ENCODE peak calls at places on chromosomes 4 and X, in five cellular contexts. Z is NB4, W is GM12878, Q is body of pancreas, H is A549. R is an unnamed sample.

GRCh38 chrX:110042521-110042920 is 39.6 kb downstream of the TMEM164 start:
- DNase-seq in Z (peak), W (no peak), Q (no peak), H (no peak), R (no peak)

GRCh38 chrX:140274761-140275525 is 229.9 kb downstream of the SOX3 start:
- DNase-seq in Z (no peak), W (no peak), Q (no peak), H (no peak), R (no peak)

GRCh38 chr4:41878991-41879491 is 56.2 kb upstream of the TMEM33 start:
- DNase-seq in Z (no peak), W (no peak), Q (no peak), H (no peak), R (no peak)

GRCh38 chrX:9147631-9148189 is 113.8 kb upstream of the FAM9B start:
- DNase-seq in Z (no peak), W (no peak), Q (no peak), H (no peak), R (no peak)

GRCh38 chr4:159977907-159978617 is 875.2 kb downstream of the RAPGEF2 start:
- DNase-seq in Z (no peak), W (no peak), Q (no peak), H (no peak), R (no peak)

GRCh38 chr4:184807261-184807660 is 18.5 kb downstream of the ACSL1 start:
- DNase-seq in Z (no peak), W (no peak), Q (peak), H (no peak), R (no peak)

GRCh38 chr4:121113680-121114079 is 41.3 kb upstream of the NDNF start:
- DNase-seq in Z (no peak), W (peak), Q (no peak), H (no peak), R (no peak)

GRCh38 chrX:12949927-12950656 is 24.8 kb upstream of the TMSB4X start:
- DNase-seq in Z (peak), W (peak), Q (peak), H (no peak), R (peak)

GRCh38 chr4:88991746-88992145 is 65.2 kb downstream of the FAM13A start:
- DNase-seq in Z (no peak), W (no peak), Q (no peak), H (no peak), R (no peak)

GRCh38 chr4:52051615-52052474 is 741 bp downstream of the SPATA18 start:
- DNase-seq in Z (no peak), W (no peak), Q (peak), H (peak), R (peak)

GRCh38 chr4:101114936-101115372 is 232.4 kb downstream of the PPP3CA start:
- DNase-seq in Z (no peak), W (no peak), Q (no peak), H (peak), R (no peak)

GRCh38 chrX:131711478-131711867 is 167.6 kb downstream of the OR13H1 start:
- DNase-seq in Z (no peak), W (no peak), Q (no peak), H (no peak), R (no peak)
- H3K4me3 ChIP-seq in Z (no peak), W (peak), Q (no peak), H (peak), R (peak)

GRCh38 chrX:72274526-72274925 is 2.5 kb downstream of the RPS4X start:
- DNase-seq in Z (no peak), W (no peak), Q (no peak), H (no peak), R (no peak)
- H3K4me3 ChIP-seq in Z (peak), W (peak), Q (no peak), H (peak), R (no peak)

GRCh38 chr4:1079711-1080265 is 33.6 kb downstream of the RNF212 start:
- DNase-seq in Z (no peak), W (no peak), Q (no peak), H (no peak), R (no peak)

GRCh38 chr4:1082215-1083182 is 30.9 kb downstream of the RNF212 start:
- DNase-seq in Z (peak), W (no peak), Q (peak), H (peak), R (peak)

GRCh38 chr4:1080432-1080831 is 32.9 kb downstream of the RNF212 start:
- DNase-seq in Z (no peak), W (no peak), Q (no peak), H (no peak), R (no peak)

GRCh38 chr4:1081689-1082040 is 31.7 kb downstream of the RNF212 start:
- DNase-seq in Z (peak), W (no peak), Q (no peak), H (peak), R (no peak)

DNA sequence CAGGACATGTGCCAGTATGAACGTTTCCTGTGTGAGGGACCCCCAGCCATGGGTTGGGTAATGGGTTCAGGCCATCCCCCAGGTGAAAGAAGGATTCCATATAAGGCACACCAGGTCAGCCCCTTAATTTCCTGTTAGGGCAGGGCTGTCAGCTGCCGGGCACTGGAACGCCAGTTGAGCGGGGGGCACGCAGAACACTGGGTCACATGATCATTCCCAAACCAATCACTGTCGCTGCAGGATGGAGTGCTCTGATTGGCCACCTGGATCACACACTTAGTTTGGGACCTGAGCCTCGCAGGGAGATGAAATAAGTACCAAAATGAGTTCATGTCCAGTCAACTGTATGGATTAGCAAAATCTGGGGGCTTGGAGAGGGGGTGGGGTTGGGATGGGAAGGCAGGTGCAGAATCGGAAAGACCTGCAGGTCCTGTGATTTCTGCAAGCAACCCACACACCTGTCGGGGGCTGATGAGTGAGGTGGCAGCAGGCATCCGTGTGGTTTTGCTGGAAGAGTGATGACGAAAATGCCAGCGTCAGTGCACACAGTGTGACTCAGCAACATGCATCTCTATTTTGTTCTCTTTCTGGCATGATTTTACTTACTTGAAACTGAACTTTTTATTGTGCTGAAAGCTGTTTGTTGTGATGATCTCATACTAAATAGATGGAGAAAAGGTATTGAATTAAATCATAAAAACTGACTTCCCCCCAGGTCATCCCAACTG is 32.2 kb downstream of the RNF212 start:
- DNase-seq in Z (peak), W (no peak), Q (no peak), H (no peak), R (no peak)
- H3K4me3 ChIP-seq in Z (no peak), W (no peak), Q (no peak), H (no peak), R (no peak)

DNA sequence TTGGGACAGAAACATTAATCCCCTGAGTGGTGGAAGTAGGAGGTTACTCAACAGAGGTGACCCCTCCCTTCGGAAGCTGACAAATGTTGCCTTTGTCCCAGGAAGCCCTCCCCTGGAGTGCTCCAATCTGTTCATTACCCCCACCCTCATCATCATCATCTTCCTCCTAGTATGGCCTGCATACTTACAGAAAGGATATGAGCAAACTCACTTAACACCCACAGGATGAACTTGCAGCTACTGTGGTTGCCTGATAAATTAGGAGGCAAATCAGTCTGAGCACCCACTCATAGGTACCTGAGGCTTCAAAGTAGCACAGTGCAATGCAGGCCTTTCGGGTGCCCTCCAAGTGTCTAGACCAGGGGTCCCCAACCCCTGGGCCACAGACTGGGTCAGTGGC is 236.7 kb upstream of the GATB start:
- DNase-seq in Z (no peak), W (no peak), Q (no peak), H (no peak), R (no peak)
- H3K4me3 ChIP-seq in Z (no peak), W (no peak), Q (no peak), H (no peak), R (no peak)

GRCh38 chr4:70613893-70614572 is 14.5 kb upstream of the ENAM start:
- DNase-seq in Z (no peak), W (no peak), Q (no peak), H (no peak), R (no peak)
- H3K4me3 ChIP-seq in Z (no peak), W (no peak), Q (no peak), H (no peak), R (no peak)

GRCh38 chr4:1720163-1720983 is 750 bp downstream of the TMEM129 start:
- DNase-seq in Z (peak), W (no peak), Q (peak), H (no peak), R (peak)
- H3K4me3 ChIP-seq in Z (peak), W (peak), Q (peak), H (peak), R (peak)

DNA sequence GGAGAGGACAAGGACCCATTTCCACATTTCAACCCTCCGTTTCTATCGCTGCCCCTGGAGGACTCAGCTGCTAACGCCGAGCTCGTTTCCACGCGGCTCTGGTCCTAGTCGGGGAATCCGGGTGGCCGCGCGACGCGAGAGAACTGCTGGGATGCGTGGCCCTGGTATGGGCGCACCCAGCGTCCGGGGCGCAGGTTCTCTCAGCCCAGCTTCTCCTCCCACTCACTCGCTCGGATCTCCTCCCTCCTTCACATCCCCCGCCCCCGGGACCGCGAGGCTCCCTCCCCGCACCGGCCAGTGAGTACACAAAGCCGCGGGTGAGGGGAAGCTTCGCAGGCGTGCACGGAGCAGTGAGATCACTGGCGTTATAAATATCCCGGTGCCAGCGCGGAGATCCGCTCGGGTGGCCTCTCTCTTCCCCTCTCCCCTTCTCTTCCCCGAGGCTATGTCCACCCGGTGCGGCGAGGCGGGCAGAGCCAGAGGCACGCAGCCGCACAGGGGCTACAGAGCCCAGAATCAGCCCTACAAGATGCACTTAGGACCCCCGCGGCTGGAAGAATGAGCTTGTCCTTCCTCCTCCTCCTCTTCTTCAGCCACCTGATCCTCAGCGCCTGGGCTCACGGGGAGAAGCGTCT is at the start of gene FGF5:
- DNase-seq in Z (peak), W (no peak), Q (peak), H (no peak), R (no peak)
- H3K4me3 ChIP-seq in Z (peak), W (peak), Q (no peak), H (peak), R (peak)

DNA sequence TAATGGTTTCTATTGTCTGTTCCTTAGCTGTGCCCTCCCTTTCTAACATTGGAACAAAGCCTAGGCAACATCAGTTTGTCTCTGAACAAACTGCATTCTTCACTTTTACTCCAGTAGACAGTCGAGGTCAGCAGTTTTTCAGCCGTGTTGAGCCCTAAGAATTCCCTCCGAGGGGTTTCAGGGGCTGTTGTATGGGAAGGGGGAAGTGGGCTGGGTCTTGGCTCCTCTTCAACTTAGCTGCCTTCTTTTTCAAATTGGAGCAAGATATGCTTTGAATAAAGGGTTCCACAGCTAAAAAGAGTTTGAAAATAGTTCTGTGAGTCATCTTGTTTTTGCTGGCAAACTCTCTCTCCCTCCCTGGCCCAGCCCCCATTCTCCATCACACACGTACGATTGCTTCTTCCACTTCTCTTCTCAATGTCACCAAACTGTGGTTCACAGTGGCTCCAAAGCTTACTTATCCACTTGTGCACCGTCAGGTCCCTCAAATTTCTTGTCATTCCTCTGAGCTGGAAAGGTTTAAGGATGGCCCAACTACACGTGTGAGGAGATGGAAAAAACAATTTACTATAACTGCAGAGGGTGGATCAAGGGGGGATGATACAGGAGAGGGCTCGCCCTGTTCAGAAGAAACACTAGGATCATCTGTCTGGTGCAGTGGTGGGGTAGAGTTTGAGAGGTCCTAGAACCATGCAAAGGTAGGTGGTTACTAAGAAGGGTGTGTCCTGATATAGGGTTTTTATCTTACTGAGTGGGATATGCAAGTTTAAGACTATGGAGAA is 9.2 kb upstream of the MAML3 start:
- DNase-seq in Z (no peak), W (no peak), Q (no peak), H (no peak), R (no peak)
- H3K4me3 ChIP-seq in Z (no peak), W (no peak), Q (no peak), H (no peak), R (no peak)

GRCh38 chr4:8200302-8200975 is 1.3 kb downstream of the SH3TC1 start:
- DNase-seq in Z (no peak), W (no peak), Q (peak), H (no peak), R (no peak)
- H3K4me3 ChIP-seq in Z (no peak), W (peak), Q (no peak), H (peak), R (peak)